ENCODE peak calls at places on chromosomes 11 and 22, in nine cellular contexts. U is hepatic stellate cell, R is ELF-1, G is progenitor cell of endocrine pancreas, E is left ventricle myocardium superior, W is pons, F is HAP-1, N is NCI-H1092 treated with DMSO at 0.1 percent for 48 hours, I is cardiac muscle cell. D is an unnamed sample.

GRCh38 chr11:44104472-44105294 is 9.2 kb downstream of the EXT2 start:
- DNase-seq in I (no peak), N (no peak), G (no peak), E (no peak), R (peak; percentile 23), F (no peak), W (no peak), U (no peak), D (no peak)

GRCh38 chr11:19646308-19646707 is 66.3 kb upstream of the NAV2 start:
- DNase-seq in N (no peak), I (no peak), E (peak; percentile 39), R (no peak), G (no peak), U (no peak), W (no peak), F (no peak), D (no peak)

GRCh38 chr11:126585388-126586302 is 230.2 kb downstream of the ST3GAL4 start:
- DNase-seq in I (no peak), E (peak; percentile 71), N (peak; percentile 95), W (peak; percentile 7), G (no peak), U (peak; percentile 96), F (no peak), R (peak; percentile 77), D (peak; percentile 82)

GRCh38 chr22:26631282-26631681 is 9.5 kb downstream of the CRYBA4 start:
- DNase-seq in I (no peak), R (no peak), F (no peak), E (no peak), G (no peak), N (no peak), W (no peak), U (no peak), D (no peak)

GRCh38 chr11:83374311-83374710 is 88.1 kb upstream of the CCDC90B start:
- DNase-seq in F (no peak), E (no peak), G (no peak), R (no peak), W (peak; percentile 88), U (no peak), N (no peak), I (no peak), D (no peak)

GRCh38 chr11:606245-606644 is 9.5 kb downstream of the IRF7 start:
- DNase-seq in G (no peak), W (peak; percentile 17), N (no peak), I (no peak), U (no peak), F (no peak), E (peak; percentile 85), R (no peak), D (peak; percentile 63)

GRCh38 chr11:34600339-34601084 is 20.4 kb upstream of the EHF start:
- DNase-seq in I (peak; percentile 37), E (peak; percentile 38), W (no peak), N (no peak), G (peak; percentile 27), R (no peak), F (no peak), U (no peak), D (no peak)

GRCh38 chr11:107116358-107116757 is 98.1 kb upstream of the GUCY1A2 start:
- DNase-seq in G (no peak), E (no peak), R (no peak), F (no peak), W (no peak), I (no peak), N (no peak), U (no peak), D (no peak)

GRCh38 chr22:27647540-27647939 is 154.0 kb downstream of the MN1 start:
- DNase-seq in R (no peak), U (no peak), F (no peak), W (no peak), N (no peak), E (no peak), G (no peak), I (no peak), D (no peak)

GRCh38 chr11:11243790-11244469 is 109.1 kb downstream of the CSNK2A3 start:
- DNase-seq in I (peak; percentile 32), W (no peak), N (peak; percentile 11), R (peak; percentile 65), F (peak; percentile 34), G (no peak), U (no peak), E (peak; percentile 53), D (peak; percentile 35)

GRCh38 chr22:45884201-45885067 is 92.5 kb downstream of the WNT7B start:
- DNase-seq in R (no peak), F (no peak), E (peak; percentile 69), I (no peak), G (no peak), N (no peak), U (no peak), W (no peak), D (no peak)

GRCh38 chr11:43515090-43515489 is 156.4 kb downstream of the TTC17 start:
- DNase-seq in U (no peak), I (peak; percentile 46), E (no peak), R (peak; percentile 25), G (no peak), N (no peak), F (no peak), W (no peak), D (no peak)

GRCh38 chr11:32310218-32310601 is 125.1 kb downstream of the WT1 start:
- DNase-seq in R (no peak), U (no peak), E (no peak), N (no peak), G (no peak), W (no peak), F (no peak), I (no peak), D (no peak)

GRCh38 chr11:75659836-75660235 is 9.0 kb downstream of the MAP6 start:
- DNase-seq in G (no peak), E (no peak), I (no peak), R (no peak), U (no peak), F (no peak), W (no peak), N (no peak), D (no peak)

D was measured in AG08396.